ENCODE peak calls at places on chromosomes 3 and 15, in ten cellular contexts. G is MM.1S, L is tibial nerve, Y is lung, T is DND-41, S is IMR-90, J is A549, R is transverse colon, O is psoas muscle, Q is suprapubic skin. U is an unnamed sample.

GRCh38 chr3:156323466-156323865 is 203.1 kb downstream of the KCNAB1 start:
- DNase-seq in G (no peak), L (no peak), Y (no peak), T (no peak), S (no peak), J (no peak), R (no peak), O (no peak), Q (no peak), U (no peak)

GRCh38 chr3:100023595-100023994 is 90.7 kb downstream of the FILIP1L start:
- DNase-seq in G (no peak), L (no peak), Y (no peak), T (no peak), S (no peak), J (no peak), R (no peak), O (no peak), Q (no peak), U (no peak)

GRCh38 chr3:112615942-112616731 is 24.8 kb downstream of the CCDC80 start:
- DNase-seq in G (no peak), L (no peak), Y (no peak), T (no peak), S (no peak), J (no peak), R (no peak), O (no peak), Q (no peak), U (no peak)

GRCh38 chr3:109178701-109179100 is 42.2 kb downstream of the C3orf85 start:
- DNase-seq in G (no peak), L (no peak), Y (no peak), T (no peak), S (no peak), J (no peak), R (no peak), O (no peak), Q (no peak), U (no peak)

GRCh38 chr15:60674704-60675405 is 195.9 kb upstream of the ICE2 start:
- DNase-seq in G (no peak), L (no peak), Y (no peak), T (no peak), S (peak; percentile 46), J (no peak), R (no peak), O (no peak), Q (no peak), U (no peak)

GRCh38 chr15:84910928-84911623 is 26.6 kb downstream of the SLC28A1 start:
- DNase-seq in G (no peak), L (no peak), Y (no peak), T (no peak), S (no peak), J (no peak), R (peak; percentile 16), O (peak; percentile 59), Q (no peak), U (no peak)

GRCh38 chr15:64807751-64808222 is 17.7 kb downstream of the PIF1 start:
- DNase-seq in G (no peak), L (no peak), Y (no peak), T (no peak), S (no peak), J (no peak), R (no peak), O (no peak), Q (no peak), U (no peak)

GRCh38 chr15:65055201-65055870 is 10.1 kb downstream of the SLC51B start:
- DNase-seq in G (no peak), L (peak; percentile 42), Y (no peak), T (peak; percentile 72), S (peak; percentile 45), J (no peak), R (peak; percentile 67), O (no peak), Q (no peak), U (no peak)

GRCh38 chr3:169664034-169664820 is 715 bp upstream of the MECOM start:
- DNase-seq in G (no peak), L (no peak), Y (no peak), T (no peak), S (no peak), J (no peak), R (peak; percentile 15), O (no peak), Q (no peak), U (peak; percentile 45)

GRCh38 chr3:45010718-45011355 is 15.3 kb upstream of the CLEC3B start:
- DNase-seq in G (no peak), L (no peak), Y (no peak), T (no peak), S (peak; percentile 67), J (no peak), R (no peak), O (no peak), Q (no peak), U (no peak)

GRCh38 chr3:29757054-29757777 is 476.3 kb downstream of the RBMS3 start:
- DNase-seq in G (no peak), L (no peak), Y (no peak), T (no peak), S (peak; percentile 54), J (no peak), R (no peak), O (no peak), Q (no peak), U (peak; percentile 51)

GRCh38 chr3:61559108-61559731 is 2.2 kb upstream of the PTPRG start:
- DNase-seq in G (no peak), L (no peak), Y (no peak), T (no peak), S (no peak), J (no peak), R (no peak), O (no peak), Q (no peak), U (no peak)

GRCh38 chr15:65902373-65902772 is 33.1 kb downstream of the RAB11A start:
- DNase-seq in G (no peak), L (peak; percentile 35), Y (peak; percentile 60), T (no peak), S (peak; percentile 6), J (peak; percentile 84), R (peak; percentile 80), O (peak; percentile 59), Q (no peak), U (peak; percentile 54)

GRCh38 chr3:111519193-111519592 is 22.8 kb upstream of the CD96 start:
- DNase-seq in G (no peak), L (no peak), Y (no peak), T (no peak), S (no peak), J (no peak), R (no peak), O (no peak), Q (no peak), U (no peak)

GRCh38 chr3:186815490-186815889 is 9.2 kb upstream of the RFC4 start:
- DNase-seq in G (no peak), L (no peak), Y (no peak), T (no peak), S (peak; percentile 68), J (peak; percentile 74), R (no peak), O (no peak), Q (no peak), U (no peak)

GRCh38 chr3:120350431-120350941 is 1.3 kb upstream of the LRRC58 start:
- DNase-seq in G (peak; percentile 82), L (peak; percentile 30), Y (no peak), T (no peak), S (peak; percentile 84), J (peak; percentile 40), R (peak; percentile 12), O (no peak), Q (no peak), U (no peak)

GRCh38 chr15:49199666-49200065 is 29.6 kb downstream of the GALK2 start:
- DNase-seq in G (no peak), L (no peak), Y (no peak), T (no peak), S (peak; percentile 63), J (no peak), R (no peak), O (no peak), Q (no peak), U (no peak)

GRCh38 chr3:58079773-58080172 is 71.6 kb downstream of the FLNB start:
- DNase-seq in G (no peak), L (no peak), Y (no peak), T (no peak), S (no peak), J (no peak), R (no peak), O (no peak), Q (no peak), U (no peak)

GRCh38 chr3:158105124-158105709 is 1.0 kb downstream of the SHOX2 start:
- DNase-seq in G (no peak), L (peak; percentile 24), Y (no peak), T (no peak), S (no peak), J (peak; percentile 19), R (no peak), O (no peak), Q (no peak), U (peak; percentile 15)

GRCh38 chr15:98721166-98721565 is 72.8 kb downstream of the IGF1R start:
- DNase-seq in G (no peak), L (no peak), Y (no peak), T (no peak), S (peak; percentile 46), J (no peak), R (no peak), O (no peak), Q (no peak), U (no peak)
- H3K4me1 ChIP-seq in G (no peaks in the 10 kb centered on the region), L (peaks cover 85% of the 10 kb centered on the region), Y (peaks cover 27% of the 10 kb centered on the region), T (no peaks in the 10 kb centered on the region), S (peaks cover 45% of the 10 kb centered on the region), J (peaks cover 99% of the 10 kb centered on the region), R (peaks cover 19% of the 10 kb centered on the region), O (peaks cover 31% of the 10 kb centered on the region), Q (peaks cover 30% of the 10 kb centered on the region), U (peaks cover 10% of the 10 kb centered on the region)

GRCh38 chr3:115100806-115101205 is 46.3 kb downstream of the ZBTB20 start:
- DNase-seq in G (no peak), L (no peak), Y (no peak), T (no peak), S (no peak), J (no peak), R (no peak), O (no peak), Q (no peak), U (no peak)
- H3K4me3 ChIP-seq in G (no peak overlapping the region), L (no peak overlapping the region), Y (no peak overlapping the region), T (peak overlapping the region; percentile 44), S (no peak overlapping the region), J (no peak overlapping the region), R (peak overlapping the region; percentile 24), O (peak overlapping the region; percentile 68), Q (peak overlapping the region; percentile 41), U (peak overlapping the region; percentile 4)

DNA sequence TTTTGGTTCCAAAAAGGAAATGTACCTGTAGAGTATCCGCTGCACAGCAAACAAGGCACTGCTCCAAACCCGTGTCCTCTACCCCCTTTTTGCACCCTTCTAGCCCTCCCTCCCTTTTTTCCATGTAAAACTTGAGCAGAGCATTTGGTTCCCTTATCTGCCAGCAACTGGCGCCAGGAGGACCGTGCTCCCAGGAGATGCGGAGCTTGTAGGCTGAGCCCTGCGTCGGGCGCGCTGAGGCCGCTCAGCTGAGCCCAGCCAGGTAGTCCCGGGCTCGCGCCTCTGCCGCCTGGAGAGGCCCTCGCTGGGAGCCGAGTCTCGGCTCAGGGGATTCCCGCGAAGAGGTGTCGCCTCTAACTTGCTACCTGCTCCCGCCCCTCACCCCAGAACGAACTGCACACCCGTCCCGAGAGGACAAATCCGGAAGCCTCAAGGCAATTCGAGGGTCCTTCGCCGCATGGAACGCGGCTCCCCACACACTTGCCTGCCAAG is 575 bp downstream of the TRPM7 start:
- DNase-seq in G (peak; percentile 85), L (peak; percentile 33), Y (no peak), T (peak; percentile 54), S (peak; percentile 47), J (peak; percentile 64), R (peak; percentile 64), O (peak; percentile 76), Q (peak; percentile 78), U (peak; percentile 64)
- TF ChIP-seq CTCF in G (no peak), L (no peak), Y (no peak), T (no peak), S (no peak), J (no peak), R (no peak), O (no peak), Q (no peak), U (no peak)

GRCh38 chr15:59216911-59217310 is 10.3 kb downstream of the LDHAL6B start:
- DNase-seq in G (no peak), L (no peak), Y (no peak), T (no peak), S (no peak), J (no peak), R (no peak), O (no peak), Q (no peak), U (no peak)
- H3K4me1 ChIP-seq in G (peaks cover 8% of the 10 kb centered on the region), L (peaks cover 10% of the 10 kb centered on the region), Y (no peaks in the 10 kb centered on the region), T (no peaks in the 10 kb centered on the region), S (no peaks in the 10 kb centered on the region), J (peaks cover 5% of the 10 kb centered on the region), R (no peaks in the 10 kb centered on the region), O (no peaks in the 10 kb centered on the region), Q (no peaks in the 10 kb centered on the region), U (no peaks in the 10 kb centered on the region)

U was measured in pancreas.